ENCODE peak calls at places on chromosomes 11 and 22, in six cellular contexts. H is A549, Q is sigmoid colon, V is tibial nerve, R is GM12878, L is stomach. I is an unnamed sample.
A peak's percentile ranks its signal among the peaks of the same experiment; 100 is the strongest.

GRCh38 chr11:61378713-61379313 is 13.6 kb upstream of the TMEM216 start:
- DNase-seq in R (no peak), Q (peak; percentile 81), L (no peak), H (peak; percentile 72), V (peak; percentile 74), I (peak; percentile 66)

GRCh38 chr11:108223449-108224149 is 732 bp downstream of the ATM start:
- DNase-seq in Q (no peak), L (no peak), H (no peak), R (no peak), V (no peak), I (no peak)

GRCh38 chr11:68665471-68665870 is 18.9 kb upstream of the GAL start:
- DNase-seq in L (no peak), V (no peak), Q (peak; percentile 38), H (no peak), R (no peak), I (no peak)

GRCh38 chr11:60862171-60862570 is 5.2 kb upstream of the ZP1 start:
- DNase-seq in Q (peak; percentile 9), H (no peak), L (no peak), R (no peak), V (no peak), I (peak; percentile 28)

GRCh38 chr11:30666817-30667216 is 80.7 kb upstream of the MPPED2 start:
- DNase-seq in L (no peak), H (no peak), R (no peak), Q (no peak), V (no peak), I (no peak)

GRCh38 chr11:107973641-107974040 is 35.1 kb upstream of the CUL5 start:
- DNase-seq in H (no peak), L (no peak), R (no peak), Q (no peak), V (no peak), I (no peak)

GRCh38 chr11:109320595-109320994 is 101.4 kb upstream of the C11orf87 start:
- DNase-seq in Q (no peak), L (no peak), V (no peak), H (no peak), R (no peak), I (no peak)

GRCh38 chr11:78647266-78647915 is 72.7 kb upstream of the NARS2 start:
- DNase-seq in H (no peak), R (no peak), V (no peak), L (no peak), Q (no peak), I (no peak)

GRCh38 chr11:64339754-64340408 is at the start of gene CCDC88B:
- DNase-seq in R (no peak), H (no peak), V (no peak), Q (no peak), L (peak; percentile 66), I (no peak)

GRCh38 chr11:131909426-131910200 is 539.2 kb downstream of the NTM start:
- DNase-seq in L (no peak), R (no peak), V (no peak), Q (no peak), H (no peak), I (no peak)

GRCh38 chr11:35387341-35387982 is 31.9 kb downstream of the SLC1A2 start:
- DNase-seq in L (no peak), R (no peak), Q (no peak), V (no peak), H (no peak), I (no peak)

GRCh38 chr22:44360306-44360685 is 47.5 kb upstream of the SHISAL1 start:
- DNase-seq in R (no peak), L (no peak), H (no peak), V (no peak), Q (no peak), I (no peak)

GRCh38 chr11:115500547-115501503 is 3.4 kb downstream of the CADM1 start:
- DNase-seq in Q (no peak), L (no peak), H (no peak), R (no peak), V (no peak), I (no peak)

GRCh38 chr11:123360267-123360936 is 69.7 kb upstream of the GRAMD1B start:
- DNase-seq in H (no peak), R (no peak), V (no peak), L (no peak), Q (no peak), I (no peak)

GRCh38 chr11:123354371-123354770 is 75.7 kb upstream of the GRAMD1B start:
- DNase-seq in Q (no peak), L (no peak), R (no peak), V (no peak), H (no peak), I (no peak)

GRCh38 chr11:123357353-123357989 is 72.6 kb upstream of the GRAMD1B start:
- DNase-seq in H (no peak), L (no peak), V (no peak), Q (no peak), R (no peak), I (no peak)

GRCh38 chr11:123356539-123356938 is 73.5 kb upstream of the GRAMD1B start:
- DNase-seq in R (no peak), Q (no peak), V (no peak), L (no peak), H (no peak), I (no peak)

GRCh38 chr11:123357990-123358827 is 71.9 kb upstream of the GRAMD1B start:
- DNase-seq in L (no peak), R (peak; percentile 34), V (no peak), Q (no peak), H (no peak), I (no peak)
- TF ChIP-seq CTCF in L (no peak), R (peak; percentile 20), V (no peak), Q (no peak), H (no peak), I (no peak)

GRCh38 chr22:38144025-38144405 is 33.5 kb upstream of the BAIAP2L2 start:
- DNase-seq in L (no peak), H (peak; percentile 25), Q (no peak), V (no peak), R (no peak), I (peak; percentile 51)
- TF ChIP-seq EP300 in L (no peak), H (no peak), Q (no peak), V (no peak), R (no peak), I (no peak)

DNA sequence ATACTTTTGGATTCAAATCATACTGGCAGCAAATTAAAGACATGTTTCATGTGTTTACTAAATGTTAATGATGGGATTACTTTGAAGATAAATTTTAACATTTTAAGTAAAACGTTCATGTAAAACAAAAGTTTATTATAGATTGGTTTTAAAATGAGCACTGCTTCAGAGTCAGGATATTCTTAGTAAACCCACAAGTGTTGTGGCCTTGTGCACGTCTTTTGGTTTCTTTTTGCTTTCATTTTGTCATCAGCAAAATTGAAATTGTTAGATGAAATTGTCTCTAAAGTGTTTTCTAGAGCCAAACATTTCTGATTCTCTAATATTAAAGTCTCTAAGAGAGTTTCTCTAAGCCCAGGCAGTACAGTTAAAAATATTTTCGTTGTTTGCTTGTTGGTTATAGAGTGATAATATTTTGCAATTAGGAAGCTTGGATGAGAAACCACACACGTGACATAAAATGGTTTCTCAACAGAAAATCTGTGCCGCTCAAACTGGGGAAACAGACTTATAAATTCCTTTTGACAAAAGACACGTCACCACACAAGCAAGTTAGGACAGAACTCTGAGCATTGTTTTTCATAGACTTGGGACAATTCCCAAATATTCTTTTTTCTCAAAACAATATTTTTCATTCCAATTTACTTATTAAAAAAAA is 164.4 kb downstream of the TEAD1 start:
- DNase-seq in H (no peak), L (no peak), Q (no peak), V (no peak), R (no peak), I (no peak)
- H3K27ac ChIP-seq in H (no peak overlapping the region), L (peak overlapping the region; percentile 41), Q (peak overlapping the region; percentile 7), V (no peak overlapping the region), R (no peak overlapping the region), I (peak overlapping the region; percentile 71)

GRCh38 chr11:95968585-95968984 is 44.7 kb upstream of the MTMR2 start:
- DNase-seq in R (no peak), Q (no peak), H (no peak), L (no peak), V (no peak), I (no peak)
- TF ChIP-seq CTCF in R (peak; percentile 24), Q (no peak), H (no peak), L (no peak), V (no peak), I (no peak)

DNA sequence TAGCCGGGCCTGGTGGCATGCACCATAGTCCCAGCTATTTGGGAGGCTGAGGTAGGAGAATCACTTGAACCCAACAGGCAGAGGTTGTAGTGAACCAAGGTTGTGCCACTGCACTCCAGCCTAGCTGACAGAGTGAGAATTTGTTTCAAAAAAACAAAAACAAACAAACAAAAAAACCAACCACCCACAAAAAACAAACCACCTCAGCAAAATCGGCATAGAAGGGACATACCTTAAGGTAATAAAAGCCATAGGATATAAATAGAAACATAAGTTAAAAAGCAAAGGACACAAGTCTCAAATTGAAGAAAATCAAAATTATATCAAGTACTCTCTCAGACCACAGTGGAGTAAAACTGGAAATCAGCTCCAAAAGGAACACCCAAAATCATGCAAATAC is 33.2 kb downstream of the PIWIL3 start:
- DNase-seq in H (no peak), V (no peak), R (no peak), Q (no peak), L (no peak), I (no peak)
- TF ChIP-seq EP300 in H (no peak), V (no peak), R (no peak), Q (no peak), L (no peak), I (no peak)

I was measured in suprapubic skin.